ENCODE peak calls at places on chromosomes 4 and X, in seven cellular contexts. O is neuronal stem cell; H is effector memory CD4-positive, alpha-beta T cell; L is pancreas; E is mucosa of descending colon; M is testis; P is cardiac muscle cell. K is an unnamed sample. For H3K4me1 and H3K36me3, the result is how much of the 10 kb centered on the place peaks cover.

GRCh38 chr4:100789991-100790390 is 272.2 kb upstream of the EMCN start:
- DNase-seq in O (no peak), H (no peak), L (no peak), E (no peak), M (no peak), P (no peak), K (no peak)

GRCh38 chrX:110051559-110051958 is 48.6 kb downstream of the TMEM164 start:
- DNase-seq in O (no peak), H (no peak), L (peak), E (no peak), M (no peak), P (no peak), K (no peak)

GRCh38 chrX:79645749-79646148 is 278.6 kb upstream of the ITM2A start:
- DNase-seq in O (no peak), H (no peak), L (no peak), E (no peak), M (no peak), P (no peak), K (no peak)

GRCh38 chr4:26484032-26484515 is 6.2 kb downstream of the CCKAR start:
- DNase-seq in O (no peak), H (no peak), L (no peak), E (no peak), M (no peak), P (peak), K (no peak)

GRCh38 chr4:98746530-98746929 is 88.1 kb upstream of the TSPAN5 start:
- DNase-seq in O (no peak), H (no peak), L (no peak), E (no peak), M (no peak), P (no peak), K (no peak)

GRCh38 chr4:7607156-7607910 is 172.6 kb upstream of the PSAPL1 start:
- DNase-seq in O (no peak), H (no peak), L (no peak), E (no peak), M (peak), P (no peak), K (no peak)

GRCh38 chrX:79094075-79094832 is 50.2 kb upstream of the GPR174 start:
- DNase-seq in O (no peak), H (no peak), L (no peak), E (no peak), M (no peak), P (no peak), K (no peak)

GRCh38 chrX:107576841-107577240 is 51.5 kb upstream of the PRPS1 start:
- DNase-seq in O (no peak), H (no peak), L (no peak), E (no peak), M (no peak), P (no peak), K (no peak)

GRCh38 chrX:50697691-50698090 is 116.3 kb downstream of the SHROOM4 start:
- DNase-seq in O (no peak), H (no peak), L (no peak), E (no peak), M (no peak), P (peak), K (no peak)

GRCh38 chr4:181874582-181874981 is 368.6 kb upstream of the TENM3 start:
- DNase-seq in O (no peak), H (no peak), L (no peak), E (no peak), M (no peak), P (peak), K (no peak)

GRCh38 chr4:103375278-103375677 is 177.1 kb upstream of the CENPE start:
- DNase-seq in O (no peak), H (no peak), L (no peak), E (no peak), M (no peak), P (no peak), K (no peak)

GRCh38 chrX:110131031-110131430 is 128.1 kb downstream of the TMEM164 start:
- DNase-seq in O (no peak), H (no peak), L (no peak), E (no peak), M (no peak), P (no peak), K (no peak)

GRCh38 chrX:7086384-7086783 is 61.1 kb upstream of the STS start:
- DNase-seq in O (no peak), H (no peak), L (no peak), E (no peak), M (no peak), P (no peak), K (no peak)

DNA sequence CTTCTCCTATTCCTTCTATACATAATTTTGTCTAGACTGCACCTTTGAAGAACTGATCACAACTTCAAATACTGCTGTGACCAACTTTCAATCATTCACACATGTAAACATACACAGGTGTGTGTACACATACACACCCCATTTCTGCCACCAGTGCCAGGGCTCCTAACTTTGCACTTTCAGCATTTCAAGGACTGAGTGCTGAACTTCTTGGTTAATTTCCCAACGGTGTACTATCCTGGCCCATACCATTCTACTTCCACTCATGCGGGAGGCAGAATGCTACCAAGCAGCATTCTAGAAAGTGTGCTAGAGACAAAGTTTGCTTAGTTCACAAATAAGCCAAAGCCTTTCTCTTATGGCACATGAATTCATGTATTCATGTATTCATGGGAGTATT is 51.2 kb downstream of the RPGR start:
- DNase-seq in O (no peak), H (no peak), L (peak), E (no peak), M (no peak), P (no peak), K (no peak)
- H3K4me1 ChIP-seq in O (under half), H (under half), L (under half), E (under half), M (under half), P (under half), K (under half)

DNA sequence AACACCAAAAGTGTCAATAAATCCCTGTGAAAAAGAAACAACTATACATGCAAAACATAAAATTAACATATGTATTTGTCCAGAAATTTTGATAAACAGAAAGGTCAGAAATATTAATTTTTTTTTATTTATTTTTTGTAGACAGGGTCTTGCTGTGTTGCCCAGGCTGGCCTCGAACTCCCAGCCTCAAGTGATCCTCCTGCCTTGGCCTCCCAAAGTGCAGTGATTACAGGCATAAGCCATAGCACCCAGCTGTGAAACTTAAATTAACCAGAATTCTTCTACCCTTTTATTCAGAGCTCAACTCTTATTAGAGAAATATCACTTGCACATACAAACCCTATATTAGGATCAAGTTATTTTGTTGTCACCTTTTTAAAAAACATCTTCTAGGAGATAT is 16.2 kb downstream of the ANAPC10 start:
- DNase-seq in O (no peak), H (no peak), L (no peak), E (no peak), M (no peak), P (no peak), K (no peak)
- H3K36me3 ChIP-seq in O (half or more), H (under half), L (under half), E (under half), M (under half), P (under half), K (under half)

DNA sequence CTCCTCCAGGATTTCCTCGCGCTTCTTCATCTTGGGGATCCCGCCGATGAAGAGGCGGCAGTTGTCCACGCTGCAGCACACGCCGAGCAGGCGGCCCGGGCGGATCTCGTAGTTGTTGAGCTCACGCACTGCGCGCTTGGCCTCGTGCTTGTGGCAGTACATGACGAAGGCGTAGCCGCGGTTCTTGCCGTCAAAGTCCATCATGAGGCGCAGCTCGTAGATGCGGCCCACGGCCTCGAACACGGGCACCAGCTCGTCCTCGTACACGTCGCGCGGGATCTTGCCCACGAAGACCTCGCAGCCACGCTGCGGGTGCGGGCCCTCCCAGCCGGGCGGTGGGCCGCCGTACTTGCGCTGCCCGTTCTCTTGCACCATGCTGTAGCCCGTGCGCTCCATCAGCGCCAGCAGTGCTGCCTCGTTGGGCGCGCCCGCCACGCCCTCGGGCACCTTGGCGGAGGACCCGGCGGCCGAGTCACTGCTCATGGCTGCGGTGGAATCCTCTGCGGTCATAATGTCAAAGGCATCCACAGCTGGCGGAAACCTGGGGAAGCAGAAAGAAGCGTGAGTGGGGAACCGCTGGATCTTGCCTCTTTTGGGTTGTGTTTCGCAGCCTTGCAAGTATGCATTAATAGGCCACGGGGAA is 103.4 kb downstream of the CHRNA9 start:
- DNase-seq in O (no peak), H (no peak), L (no peak), E (no peak), M (no peak), P (no peak), K (no peak)
- H3K4me1 ChIP-seq in O (under half), H (under half), L (under half), E (under half), M (under half), P (under half), K (under half)

GRCh38 chr4:139522457-139522856 is 33.6 kb downstream of the SETD7 start:
- DNase-seq in O (no peak), H (no peak), L (no peak), E (no peak), M (no peak), P (no peak), K (no peak)
- H3K36me3 ChIP-seq in O (half or more), H (under half), L (under half), E (under half), M (under half), P (under half), K (under half)

GRCh38 chr4:16225996-16226815 is at the start of gene TAPT1:
- DNase-seq in O (peak), H (peak), L (peak), E (peak), M (peak), P (peak), K (peak)
- H3K4me1 ChIP-seq in O (under half), H (under half), L (under half), E (under half), M (under half), P (under half), K (under half)

GRCh38 chr4:119479835-119480234 is 148.8 kb downstream of the PDE5A start:
- DNase-seq in O (no peak), H (no peak), L (no peak), E (no peak), M (no peak), P (no peak), K (no peak)
- H3K36me3 ChIP-seq in O (half or more), H (under half), L (under half), E (under half), M (under half), P (under half), K (under half)

DNA sequence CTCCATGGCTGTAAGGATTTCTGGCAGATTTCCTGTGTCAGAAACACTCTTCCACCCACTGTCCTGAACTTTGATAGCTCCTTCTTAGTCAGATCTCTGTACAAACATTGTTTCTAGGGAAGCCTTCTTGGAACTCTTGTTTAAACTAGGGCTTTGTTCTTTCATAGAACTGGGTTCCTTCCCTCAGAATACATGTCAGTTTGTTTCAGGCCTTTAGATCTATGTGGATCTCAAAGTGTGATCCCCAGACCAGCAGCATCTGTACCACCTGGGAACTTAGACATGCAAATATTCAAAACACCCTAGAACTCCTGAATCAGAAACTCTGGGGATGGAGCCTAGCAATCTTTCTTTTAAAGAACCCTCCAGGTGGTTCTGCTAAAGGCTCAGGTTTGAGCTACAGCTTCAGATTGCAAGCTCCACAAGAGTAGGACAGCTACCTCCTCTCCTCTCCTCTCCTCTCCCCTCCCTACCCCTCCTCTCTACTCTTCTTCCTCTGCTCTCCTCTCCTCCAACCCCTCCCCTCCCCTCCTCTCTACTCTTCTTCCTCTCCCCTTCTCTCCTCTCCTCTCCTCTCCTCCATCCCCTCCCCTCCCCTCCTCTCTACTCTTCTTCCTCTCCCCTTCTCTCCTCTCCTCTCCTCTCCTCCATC is 12.7 kb downstream of the RASSF6 start:
- DNase-seq in O (no peak), H (no peak), L (no peak), E (no peak), M (no peak), P (no peak), K (no peak)
- H3K4me1 ChIP-seq in O (under half), H (under half), L (under half), E (half or more), M (under half), P (under half), K (under half)

GRCh38 chr4:1970926-1971325 is 37.8 kb downstream of the NELFA start:
- DNase-seq in O (no peak), H (no peak), L (no peak), E (no peak), M (no peak), P (no peak), K (no peak)

GRCh38 chr4:1971456-1972200 is 37.1 kb downstream of the NELFA start:
- DNase-seq in O (no peak), H (no peak), L (no peak), E (no peak), M (no peak), P (no peak), K (no peak)

GRCh38 chr4:1968667-1969295 is 40.0 kb downstream of the NELFA start:
- DNase-seq in O (no peak), H (no peak), L (no peak), E (no peak), M (no peak), P (no peak), K (no peak)

GRCh38 chr4:1972414-1972813 is 36.4 kb downstream of the NELFA start:
- DNase-seq in O (no peak), H (no peak), L (no peak), E (no peak), M (no peak), P (no peak), K (no peak)

GRCh38 chr4:1969928-1970723 is 38.6 kb downstream of the NELFA start:
- DNase-seq in O (no peak), H (no peak), L (no peak), E (no peak), M (no peak), P (no peak), K (no peak)
- H3K36me3 ChIP-seq in O (half or more), H (under half), L (under half), E (under half), M (under half), P (under half), K (under half)

K was measured in CD8-positive, alpha-beta memory T cell.